ENCODE peak calls at places on chromosomes 6 and 20, in four cellular contexts. One of them, this sample, is unnamed.

GRCh38 chr20:9408422-9409300 is 105.7 kb upstream of the LAMP5 start:
- DNase-seq in cardiac fibroblast: peak; percentile 28
- DNase-seq in cardiac muscle cell: peak; percentile 48
- DNase-seq in Right ventricle myocardium inferior: no peak
- DNase-seq in this sample: peak; percentile 67

GRCh38 chr6:116705917-116706316 is 24.9 kb downstream of the KPNA5 start:
- DNase-seq in cardiac fibroblast: no peak
- DNase-seq in cardiac muscle cell: no peak
- DNase-seq in Right ventricle myocardium inferior: no peak
- DNase-seq in this sample: no peak

GRCh38 chr6:146911635-146912034 is 292.6 kb upstream of the STXBP5 start:
- DNase-seq in cardiac fibroblast: no peak
- DNase-seq in cardiac muscle cell: no peak
- DNase-seq in Right ventricle myocardium inferior: no peak
- DNase-seq in this sample: no peak

GRCh38 chr6:13538084-13538483 is 36.3 kb upstream of the SIRT5 start:
- DNase-seq in cardiac fibroblast: peak; percentile 84
- DNase-seq in cardiac muscle cell: peak; percentile 74
- DNase-seq in Right ventricle myocardium inferior: no peak
- DNase-seq in this sample: peak; percentile 73

GRCh38 chr6:153150767-153151440 is 19.8 kb upstream of the RGS17 start:
- DNase-seq in cardiac fibroblast: no peak
- DNase-seq in cardiac muscle cell: no peak
- DNase-seq in Right ventricle myocardium inferior: no peak
- DNase-seq in this sample: no peak

GRCh38 chr20:22717466-22717865 is 133.1 kb upstream of the FOXA2 start:
- DNase-seq in cardiac fibroblast: peak; percentile 75
- DNase-seq in cardiac muscle cell: peak; percentile 63
- DNase-seq in Right ventricle myocardium inferior: no peak
- DNase-seq in this sample: no peak

GRCh38 chr6:93644611-93645010 is 225.3 kb upstream of the EPHA7 start:
- DNase-seq in cardiac fibroblast: peak; percentile 2
- DNase-seq in cardiac muscle cell: peak; percentile 26
- DNase-seq in Right ventricle myocardium inferior: no peak
- DNase-seq in this sample: no peak

GRCh38 chr6:36715469-36715868 is 17.8 kb downstream of the RAB44 start:
- DNase-seq in cardiac fibroblast: no peak
- DNase-seq in cardiac muscle cell: no peak
- DNase-seq in Right ventricle myocardium inferior: no peak
- DNase-seq in this sample: no peak

GRCh38 chr6:132115714-132116366 is 164.7 kb upstream of the CCN2 start:
- DNase-seq in cardiac fibroblast: peak; percentile 16
- DNase-seq in cardiac muscle cell: no peak
- DNase-seq in Right ventricle myocardium inferior: no peak
- DNase-seq in this sample: no peak

GRCh38 chr20:46011631-46012482 is 3.1 kb downstream of the MMP9 start:
- DNase-seq in cardiac fibroblast: peak; percentile 25
- DNase-seq in cardiac muscle cell: peak; percentile 50
- DNase-seq in Right ventricle myocardium inferior: peak; percentile 93
- DNase-seq in this sample: peak; percentile 37

GRCh38 chr6:137399949-137400443 is 94.2 kb downstream of the OLIG3 start:
- DNase-seq in cardiac fibroblast: no peak
- DNase-seq in cardiac muscle cell: no peak
- DNase-seq in Right ventricle myocardium inferior: no peak
- DNase-seq in this sample: no peak

GRCh38 chr20:49560186-49560585 is 7.8 kb downstream of the PTGIS start:
- DNase-seq in cardiac fibroblast: no peak
- DNase-seq in cardiac muscle cell: no peak
- DNase-seq in Right ventricle myocardium inferior: no peak
- DNase-seq in this sample: no peak

GRCh38 chr6:105713474-105714118 is 310.7 kb upstream of the PREP start:
- DNase-seq in cardiac fibroblast: no peak
- DNase-seq in cardiac muscle cell: no peak
- DNase-seq in Right ventricle myocardium inferior: no peak
- DNase-seq in this sample: peak; percentile 13

GRCh38 chr6:147207351-147207750 is 3.1 kb downstream of the STXBP5 start:
- DNase-seq in cardiac fibroblast: peak; percentile 41
- DNase-seq in cardiac muscle cell: peak; percentile 51
- DNase-seq in Right ventricle myocardium inferior: no peak
- DNase-seq in this sample: peak; percentile 22

GRCh38 chr6:148874698-148875293 is 128.0 kb downstream of the UST start:
- DNase-seq in cardiac fibroblast: peak; percentile 65
- DNase-seq in cardiac muscle cell: peak; percentile 64
- DNase-seq in Right ventricle myocardium inferior: no peak
- DNase-seq in this sample: no peak

GRCh38 chr6:74128536-74128935 is 432.5 kb downstream of the CD109 start:
- DNase-seq in cardiac fibroblast: no peak
- DNase-seq in cardiac muscle cell: peak; percentile 29
- DNase-seq in Right ventricle myocardium inferior: no peak
- DNase-seq in this sample: no peak

GRCh38 chr6:89468998-89469397 is 36.0 kb downstream of the ANKRD6 start:
- DNase-seq in cardiac fibroblast: no peak
- DNase-seq in cardiac muscle cell: no peak
- DNase-seq in Right ventricle myocardium inferior: no peak
- DNase-seq in this sample: no peak

GRCh38 chr20:39716796-39717341 is 754.7 kb downstream of the DHX35 start:
- DNase-seq in cardiac fibroblast: no peak
- DNase-seq in cardiac muscle cell: no peak
- DNase-seq in Right ventricle myocardium inferior: no peak
- DNase-seq in this sample: no peak

GRCh38 chr6:26388014-26388413 is 5.1 kb downstream of the BTN2A2 start:
- DNase-seq in cardiac fibroblast: no peak
- DNase-seq in cardiac muscle cell: no peak
- DNase-seq in Right ventricle myocardium inferior: no peak
- DNase-seq in this sample: no peak

GRCh38 chr20:31709939-31710338 is 12.7 kb downstream of the BCL2L1 start:
- DNase-seq in cardiac fibroblast: no peak
- DNase-seq in cardiac muscle cell: no peak
- DNase-seq in Right ventricle myocardium inferior: no peak
- DNase-seq in this sample: no peak

GRCh38 chr20:45552456-45552855 is 5.3 kb upstream of the EPPIN start:
- DNase-seq in cardiac fibroblast: no peak
- DNase-seq in cardiac muscle cell: no peak
- DNase-seq in Right ventricle myocardium inferior: no peak
- DNase-seq in this sample: no peak

GRCh38 chr20:25052255-25053206 is 5.4 kb downstream of the ACSS1 start:
- DNase-seq in cardiac fibroblast: peak; percentile 91
- DNase-seq in cardiac muscle cell: peak; percentile 86
- DNase-seq in Right ventricle myocardium inferior: peak; percentile 64
- DNase-seq in this sample: no peak

GRCh38 chr20:23147964-23148720 is 62.0 kb upstream of the CD93 start:
- DNase-seq in cardiac fibroblast: peak; percentile 56
- DNase-seq in cardiac muscle cell: peak; percentile 53
- DNase-seq in Right ventricle myocardium inferior: no peak
- DNase-seq in this sample: peak; percentile 77

GRCh38 chr6:139686308-139686707 is 311.9 kb upstream of the CITED2 start:
- DNase-seq in cardiac fibroblast: peak; percentile 26
- DNase-seq in cardiac muscle cell: peak; percentile 30
- DNase-seq in Right ventricle myocardium inferior: no peak
- DNase-seq in this sample: no peak

GRCh38 chr6:33746036-33746600 is 587 bp downstream of the IP6K3 start:
- DNase-seq in cardiac fibroblast: peak; percentile 57
- DNase-seq in cardiac muscle cell: peak; percentile 65
- DNase-seq in Right ventricle myocardium inferior: peak; percentile 81
- DNase-seq in this sample: peak; percentile 65

GRCh38 chr6:16003197-16003491 is 125.7 kb upstream of the MYLIP start:
- DNase-seq in cardiac fibroblast: no peak
- DNase-seq in cardiac muscle cell: no peak
- DNase-seq in Right ventricle myocardium inferior: no peak
- DNase-seq in this sample: no peak

GRCh38 chr6:3088446-3088845 is 20.2 kb downstream of the RIPK1 start:
- DNase-seq in cardiac fibroblast: peak; percentile 11
- DNase-seq in cardiac muscle cell: peak; percentile 20
- DNase-seq in Right ventricle myocardium inferior: peak; percentile 42
- DNase-seq in this sample: no peak

GRCh38 chr6:161198176-161198575 is 75.7 kb downstream of the AGPAT4 start:
- DNase-seq in cardiac fibroblast: peak; percentile 72
- DNase-seq in cardiac muscle cell: peak; percentile 72
- DNase-seq in Right ventricle myocardium inferior: no peak
- DNase-seq in this sample: no peak

GRCh38 chr6:134123666-134124208 is 71.3 kb upstream of the SLC2A12 start:
- DNase-seq in cardiac fibroblast: peak; percentile 74
- DNase-seq in cardiac muscle cell: peak; percentile 92
- DNase-seq in Right ventricle myocardium inferior: no peak
- DNase-seq in this sample: peak; percentile 60

GRCh38 chr6:43937236-43938177 is 167.5 kb downstream of the VEGFA start:
- DNase-seq in cardiac fibroblast: no peak
- DNase-seq in cardiac muscle cell: no peak
- DNase-seq in Right ventricle myocardium inferior: no peak
- DNase-seq in this sample: no peak